ENCODE peak calls at places on chromosomes 7 and 10, in seven cellular contexts. U is choroid plexus epithelial cell, J is nephron progenitor cell, O is mucosa of descending colon, M is mammary epithelial cell, E is neural progenitor cell, H is colonic mucosa. Y is an unnamed sample.

GRCh38 chr10:27230022-27230421 is 10.6 kb downstream of the ACBD5 start:
- DNase-seq in U (no peak), M (no peak), H (no peak), J (no peak), O (no peak), E (no peak), Y (no peak)

GRCh38 chr10:110273474-110273873 is 31.2 kb downstream of the SMNDC1 start:
- DNase-seq in O (peak; percentile 48), H (no peak), U (peak; percentile 94), E (no peak), M (peak; percentile 81), J (no peak), Y (no peak)

GRCh38 chr7:152202056-152202455 is 176.6 kb downstream of the GALNT11 start:
- DNase-seq in J (no peak), O (no peak), M (peak; percentile 32), E (no peak), U (peak; percentile 76), H (no peak), Y (no peak)

GRCh38 chr7:138603549-138604324 is 97.4 kb downstream of the SVOPL start:
- DNase-seq in E (no peak), J (no peak), H (no peak), M (no peak), O (no peak), U (peak; percentile 27), Y (no peak)

GRCh38 chr7:149662591-149663095 is 110.7 kb downstream of the ZNF467 start:
- DNase-seq in J (peak; percentile 88), U (peak; percentile 64), O (no peak), H (peak; percentile 77), E (peak; percentile 90), M (peak; percentile 67), Y (peak; percentile 41)

GRCh38 chr7:81499262-81500116 is 270.4 kb downstream of the HGF start:
- DNase-seq in J (peak; percentile 17), E (peak; percentile 76), U (peak; percentile 93), M (peak; percentile 52), H (no peak), O (no peak), Y (no peak)

GRCh38 chr7:70347880-70348279 is 749.6 kb downstream of the AUTS2 start:
- DNase-seq in E (no peak), H (no peak), O (no peak), U (no peak), J (no peak), M (no peak), Y (no peak)

GRCh38 chr10:11378835-11379234 is 232.6 kb downstream of the USP6NL start:
- DNase-seq in U (no peak), O (no peak), J (no peak), H (no peak), M (no peak), E (no peak), Y (no peak)

GRCh38 chr7:13949450-13949849 is 40.0 kb downstream of the ETV1 start:
- DNase-seq in U (no peak), O (no peak), J (no peak), M (no peak), E (no peak), H (peak; percentile 27), Y (no peak)

GRCh38 chr10:110762849-110763211 is 108.9 kb upstream of the PDCD4 start:
- DNase-seq in O (no peak), U (no peak), E (no peak), M (no peak), H (no peak), J (no peak), Y (no peak)

GRCh38 chr10:119658274-119658673 is 7.1 kb downstream of the BAG3 start:
- DNase-seq in U (peak; percentile 95), M (peak; percentile 92), H (peak; percentile 40), O (peak; percentile 76), E (peak; percentile 36), J (peak; percentile 42), Y (no peak)

GRCh38 chr7:55550838-55551537 is 21.3 kb downstream of the VOPP1 start:
- DNase-seq in U (no peak), M (no peak), J (no peak), O (no peak), E (no peak), H (no peak), Y (no peak)

GRCh38 chr7:70093496-70093895 is 495.2 kb downstream of the AUTS2 start:
- DNase-seq in O (no peak), H (no peak), M (peak; percentile 0), U (no peak), J (no peak), E (no peak), Y (no peak)

GRCh38 chr7:50502947-50503346 is 52.8 kb upstream of the FIGNL1 start:
- DNase-seq in M (no peak), E (no peak), O (no peak), H (no peak), J (no peak), U (peak; percentile 52), Y (no peak)

GRCh38 chr10:3294919-3295318 is 122.3 kb upstream of the PITRM1 start:
- DNase-seq in O (no peak), H (no peak), U (peak; percentile 40), E (no peak), M (no peak), J (no peak), Y (no peak)

GRCh38 chr10:132891994-132892393 is 50.4 kb downstream of the CFAP46 start:
- DNase-seq in E (no peak), H (no peak), J (no peak), M (no peak), U (no peak), O (no peak), Y (no peak)

DNA sequence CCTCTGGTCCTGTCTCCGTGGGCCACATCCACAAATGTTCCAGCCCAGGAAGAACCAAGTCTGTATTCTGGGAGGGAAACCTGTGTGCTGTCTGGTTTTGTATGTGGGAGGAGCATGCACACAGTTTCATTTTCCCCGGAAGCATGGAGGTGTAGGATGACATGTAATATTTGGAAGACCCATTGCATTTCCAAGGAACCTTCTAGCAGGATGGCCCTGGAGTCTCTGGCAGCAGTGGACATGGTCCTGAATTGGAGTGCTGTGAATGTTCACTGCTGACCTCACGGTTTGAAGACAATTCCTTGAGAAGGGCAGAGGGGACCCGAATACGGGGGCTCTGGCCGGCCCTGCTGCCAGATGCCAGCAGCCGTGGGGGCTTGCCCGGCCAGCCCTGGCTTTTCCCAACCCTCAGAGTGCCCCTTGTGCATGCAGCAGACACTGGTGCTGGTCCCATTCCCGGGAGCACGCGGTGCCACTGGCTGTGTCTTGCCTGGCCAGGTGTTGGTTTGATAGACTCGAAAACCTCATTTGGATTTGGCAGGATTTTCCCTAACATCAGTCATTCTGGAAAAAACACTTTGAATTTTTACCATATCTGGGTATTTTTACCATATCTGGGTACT is 49.0 kb downstream of the LHPP start:
- DNase-seq in E (no peak), O (peak; percentile 22), J (no peak), U (no peak), M (no peak), H (no peak), Y (no peak)
- TF ChIP-seq CTCF in E (no peak), O (no peak), J (no peak), U (no peak), M (no peak), H (no peak), Y (no peak)

GRCh38 chr7:32163141-32163806 is 93.1 kb upstream of the PDE1C start:
- DNase-seq in J (no peak), U (peak; percentile 77), E (no peak), O (no peak), M (peak; percentile 90), H (peak; percentile 38), Y (no peak)

GRCh38 chr7:32167256-32167655 is 97.0 kb upstream of the PDE1C start:
- DNase-seq in O (no peak), J (no peak), M (no peak), E (no peak), U (no peak), H (no peak), Y (no peak)

GRCh38 chr7:32163911-32164310 is 93.7 kb upstream of the PDE1C start:
- DNase-seq in O (no peak), H (no peak), E (no peak), J (no peak), M (no peak), U (no peak), Y (no peak)

GRCh38 chr7:32161708-32162107 is 91.5 kb upstream of the PDE1C start:
- DNase-seq in U (peak; percentile 87), J (no peak), M (peak; percentile 42), E (no peak), O (no peak), H (no peak), Y (no peak)

GRCh38 chr7:32164341-32164996 is 94.3 kb upstream of the PDE1C start:
- DNase-seq in O (no peak), M (peak; percentile 81), U (peak; percentile 76), H (no peak), J (peak; percentile 12), E (peak; percentile 71), Y (no peak)
- TF ChIP-seq CTCF in O (no peak), M (peak; percentile 79), U (peak; percentile 65), H (no peak), J (peak; percentile 44), E (peak; percentile 62), Y (peak; percentile 61)

GRCh38 chr7:75953918-75954317 is 39.0 kb downstream of the POR start:
- DNase-seq in O (peak; percentile 29), M (no peak), E (no peak), U (no peak), H (no peak), J (no peak), Y (no peak)

GRCh38 chr7:75951506-75951905 is 36.6 kb downstream of the POR start:
- DNase-seq in O (no peak), U (peak; percentile 85), J (no peak), E (no peak), M (peak; percentile 79), H (no peak), Y (no peak)

GRCh38 chr7:75948179-75948578 is 33.2 kb downstream of the POR start:
- DNase-seq in J (no peak), H (no peak), U (no peak), O (no peak), M (no peak), E (no peak), Y (no peak)

GRCh38 chr7:75953431-75953830 is 38.5 kb downstream of the POR start:
- DNase-seq in U (no peak), O (peak; percentile 36), M (no peak), E (no peak), H (no peak), J (no peak), Y (no peak)

DNA sequence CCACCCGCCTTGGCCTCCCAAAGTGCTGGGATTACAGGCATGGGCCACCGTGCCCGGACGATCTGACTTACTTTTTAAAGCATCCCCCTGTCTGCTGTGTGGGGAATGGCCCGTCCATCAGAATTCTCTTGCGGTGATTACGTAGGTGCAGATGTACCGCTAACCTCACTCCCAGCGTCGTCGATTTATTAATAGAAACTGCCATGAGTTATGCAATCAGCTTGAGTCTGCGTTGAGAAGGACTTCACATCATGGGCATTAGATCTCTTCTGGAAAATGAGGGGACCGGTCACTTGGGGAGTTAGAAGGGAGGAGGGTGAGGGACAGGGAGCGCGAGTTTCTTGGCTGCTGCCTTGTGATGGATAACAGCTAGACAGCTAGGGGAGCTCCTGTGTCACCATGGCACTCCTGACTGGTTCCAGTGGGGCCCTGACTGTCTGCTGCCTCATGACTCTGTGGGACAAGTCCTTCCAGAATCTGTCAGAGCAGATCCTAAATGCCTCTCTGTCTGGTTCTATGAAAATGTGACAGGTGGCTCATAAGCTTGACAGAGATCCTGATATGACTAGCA is 35.2 kb downstream of the POR start:
- DNase-seq in J (no peak), O (no peak), U (no peak), M (no peak), E (no peak), H (no peak), Y (no peak)
- TF ChIP-seq CTCF in J (no peak), O (no peak), U (no peak), M (no peak), E (no peak), H (no peak), Y (no peak)

GRCh38 chr10:82221750-82222149 is 346.8 kb downstream of the NRG3 start:
- DNase-seq in E (peak; percentile 23), O (no peak), J (no peak), H (no peak), U (no peak), M (peak; percentile 35), Y (no peak)
- TF ChIP-seq CTCF in E (peak; percentile 40), O (no peak), J (no peak), H (no peak), U (no peak), M (peak; percentile 60), Y (no peak)

Y was measured in progenitor cell of endocrine pancreas.